ENCODE peak calls at places on chromosomes 12 and 14, in six cellular contexts. E, I, V, L, O and X are unnamed samples.

GRCh38 chr14:93207468-93208308 is 632 bp downstream of the UBR7 start:
- DNase-seq in E (peak; percentile 51), I (peak; percentile 51), V (no peak), L (no peak), O (peak; percentile 61), X (no peak)

GRCh38 chr14:100803694-100804075 is 22.2 kb upstream of the MEG3 start:
- DNase-seq in E (no peak), I (no peak), V (no peak), L (no peak), O (no peak), X (no peak)

GRCh38 chr14:75979071-75979571 is 2.7 kb downstream of the TGFB3 start:
- DNase-seq in E (peak; percentile 54), I (peak; percentile 34), V (no peak), L (no peak), O (peak; percentile 27), X (no peak)

GRCh38 chr14:99441157-99441870 is 39.3 kb downstream of the SETD3 start:
- DNase-seq in E (no peak), I (peak; percentile 3), V (no peak), L (no peak), O (no peak), X (no peak)

GRCh38 chr12:22083167-22083566 is 37.1 kb downstream of the CMAS start:
- DNase-seq in E (peak; percentile 71), I (peak; percentile 46), V (peak; percentile 48), L (no peak), O (peak; percentile 34), X (peak; percentile 47)

GRCh38 chr14:106277503-106277902 is 751.1 kb downstream of the TMEM121 start:
- DNase-seq in E (no peak), I (no peak), V (no peak), L (no peak), O (peak; percentile 1), X (no peak)

GRCh38 chr12:112559784-112560183 is 141.0 kb downstream of the PTPN11 start:
- DNase-seq in E (peak; percentile 16), I (no peak), V (peak; percentile 26), L (no peak), O (no peak), X (no peak)

GRCh38 chr12:64609543-64610091 is 678 bp upstream of the RASSF3 start:
- DNase-seq in E (peak; percentile 27), I (peak; percentile 41), V (peak; percentile 31), L (no peak), O (no peak), X (no peak)

GRCh38 chr12:57487055-57487596 is 742 bp upstream of the MARS1 start:
- DNase-seq in E (no peak), I (no peak), V (no peak), L (no peak), O (no peak), X (no peak)

GRCh38 chr12:78398750-78399149 is 465.8 kb upstream of the SYT1 start:
- DNase-seq in E (peak; percentile 17), I (peak; percentile 85), V (no peak), L (no peak), O (no peak), X (no peak)

GRCh38 chr14:76955575-76956252 is 72.8 kb downstream of the IRF2BPL start:
- DNase-seq in E (no peak), I (peak; percentile 75), V (peak; percentile 27), L (no peak), O (peak; percentile 75), X (peak; percentile 78)

GRCh38 chr12:79676579-79676978 is 14.2 kb downstream of the PAWR start:
- DNase-seq in E (no peak), I (no peak), V (no peak), L (no peak), O (no peak), X (no peak)

GRCh38 chr12:53825246-53826081 is 73.7 kb upstream of the CISTR start:
- DNase-seq in E (no peak), I (peak; percentile 98), V (no peak), L (no peak), O (no peak), X (no peak)

GRCh38 chr14:55514819-55515470 is 65.1 kb upstream of the KTN1 start:
- DNase-seq in E (peak; percentile 63), I (peak; percentile 56), V (no peak), L (peak; percentile 52), O (no peak), X (no peak)
- H3K4me3 ChIP-seq in E (no peak overlapping the region), I (no peak overlapping the region), V (no peak overlapping the region), L (peak overlapping the region; percentile 10), O (no peak overlapping the region), X (no peak overlapping the region)

GRCh38 chr12:46400406-46400805 is 27.8 kb upstream of the SLC38A2 start:
- DNase-seq in E (peak; percentile 68), I (no peak), V (no peak), L (no peak), O (no peak), X (no peak)

GRCh38 chr12:46402451-46402850 is 29.9 kb upstream of the SLC38A2 start:
- DNase-seq in E (peak; percentile 98), I (peak; percentile 80), V (no peak), L (peak; percentile 74), O (no peak), X (no peak)

GRCh38 chr12:46402861-46403731 is 30.5 kb upstream of the SLC38A2 start:
- DNase-seq in E (no peak), I (peak; percentile 17), V (no peak), L (no peak), O (no peak), X (peak; percentile 56)

GRCh38 chr12:46403732-46404097 is 31.1 kb upstream of the SLC38A2 start:
- DNase-seq in E (no peak), I (no peak), V (peak; percentile 59), L (no peak), O (no peak), X (no peak)

GRCh38 chr12:46401703-46402102 is 29.1 kb upstream of the SLC38A2 start:
- DNase-seq in E (peak; percentile 84), I (no peak), V (no peak), L (no peak), O (no peak), X (no peak)
- H3K4me3 ChIP-seq in E (no peak overlapping the region), I (no peak overlapping the region), V (no peak overlapping the region), L (no peak overlapping the region), O (no peak overlapping the region), X (no peak overlapping the region)

GRCh38 chr12:74547249-74547648 is 9.6 kb downstream of the ATXN7L3B start:
- DNase-seq in E (no peak), I (no peak), V (no peak), L (no peak), O (no peak), X (no peak)

GRCh38 chr12:74552201-74552600 is 14.6 kb downstream of the ATXN7L3B start:
- DNase-seq in E (no peak), I (peak; percentile 12), V (no peak), L (no peak), O (no peak), X (no peak)
- H3K4me3 ChIP-seq in E (no peak overlapping the region), I (no peak overlapping the region), V (no peak overlapping the region), L (no peak overlapping the region), O (no peak overlapping the region), X (no peak overlapping the region)

DNA sequence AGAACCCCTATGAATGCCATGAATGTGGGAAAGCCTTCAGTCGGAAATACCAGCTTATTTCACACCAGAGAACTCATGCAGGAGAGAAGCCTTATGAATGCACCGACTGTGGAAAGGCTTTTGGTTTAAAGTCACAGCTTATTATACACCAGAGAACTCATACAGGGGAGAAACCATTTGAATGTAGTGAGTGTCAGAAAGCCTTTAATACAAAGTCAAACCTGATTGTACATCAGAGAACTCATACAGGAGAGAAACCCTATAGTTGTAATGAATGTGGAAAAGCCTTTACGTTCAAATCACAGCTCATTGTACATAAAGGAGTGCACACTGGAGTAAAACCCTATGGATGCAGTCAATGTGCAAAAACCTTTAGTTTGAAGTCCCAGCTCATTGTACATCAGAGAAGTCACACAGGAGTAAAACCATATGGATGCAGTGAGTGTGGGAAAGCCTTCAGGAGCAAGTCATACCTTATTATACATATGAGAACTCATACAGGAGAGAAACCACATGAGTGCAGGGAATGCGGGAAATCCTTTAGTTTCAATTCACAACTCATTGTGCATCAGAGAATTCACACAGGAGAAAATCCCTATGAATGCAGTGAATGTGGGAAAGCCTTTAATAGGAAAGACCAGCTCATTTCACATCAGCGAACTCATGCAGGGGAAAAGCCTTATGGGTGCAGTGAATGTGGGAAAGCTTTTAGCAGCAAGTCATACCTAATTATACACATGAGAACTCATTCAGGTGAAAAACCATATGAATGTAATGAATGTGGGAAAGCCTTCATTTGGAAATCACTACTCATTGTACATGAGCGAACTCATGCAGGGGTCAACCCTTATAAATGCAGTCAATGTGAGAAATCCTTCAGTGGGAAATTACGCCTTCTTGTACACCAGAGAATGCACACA is 22.3 kb downstream of the ZNF268 start:
- DNase-seq in E (no peak), I (no peak), V (no peak), L (no peak), O (peak; percentile 34), X (no peak)
- H3K4me3 ChIP-seq in E (no peak overlapping the region), I (no peak overlapping the region), V (no peak overlapping the region), L (no peak overlapping the region), O (no peak overlapping the region), X (no peak overlapping the region)

DNA sequence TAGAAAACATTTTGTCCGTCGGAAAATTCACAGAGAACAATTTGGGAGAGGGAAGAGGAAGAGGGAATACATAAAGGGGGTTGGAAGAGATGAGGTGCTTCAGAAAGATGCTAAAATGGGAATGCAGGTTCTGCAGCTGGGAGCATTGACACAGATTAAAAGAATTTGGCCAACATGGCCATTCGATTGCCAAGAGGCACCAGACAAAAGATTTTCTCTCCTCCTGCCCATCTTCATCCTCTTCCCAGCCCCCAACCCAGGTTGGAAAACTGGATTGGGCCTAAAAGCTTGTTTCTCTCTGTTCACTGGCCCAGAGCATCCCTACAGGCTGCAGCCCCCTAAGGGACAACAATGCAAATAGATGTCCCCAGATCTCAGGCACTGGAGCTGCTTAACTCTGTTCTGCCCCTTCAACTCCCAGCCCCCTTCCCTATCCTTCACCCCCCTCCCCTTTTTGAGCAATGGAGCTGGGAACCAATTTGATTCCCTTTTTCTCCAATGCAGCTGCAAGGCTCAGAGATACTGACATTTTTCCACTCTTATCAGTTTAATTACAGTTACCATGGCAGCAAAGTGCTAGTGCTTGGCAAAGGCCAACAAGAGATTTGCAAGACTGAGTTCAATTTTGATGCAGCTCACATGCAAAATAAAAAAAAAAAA is 1.9 kb downstream of the LMO3 start:
- DNase-seq in E (peak; percentile 47), I (no peak), V (no peak), L (no peak), O (no peak), X (no peak)
- H3K4me3 ChIP-seq in E (no peak overlapping the region), I (no peak overlapping the region), V (no peak overlapping the region), L (no peak overlapping the region), O (no peak overlapping the region), X (no peak overlapping the region)

GRCh38 chr14:36271939-36272907 is 48.2 kb downstream of the MBIP start:
- DNase-seq in E (peak; percentile 19), I (no peak), V (no peak), L (no peak), O (no peak), X (no peak)
- H3K4me3 ChIP-seq in E (peak overlapping the region; percentile 64), I (no peak overlapping the region), V (no peak overlapping the region), L (peak overlapping the region; percentile 26), O (no peak overlapping the region), X (no peak overlapping the region)

GRCh38 chr12:114933428-114934160 is 249.6 kb upstream of the TBX3 start:
- DNase-seq in E (peak; percentile 79), I (peak; percentile 98), V (no peak), L (peak; percentile 38), O (no peak), X (no peak)
- H3K4me3 ChIP-seq in E (no peak overlapping the region), I (peak overlapping the region; percentile 14), V (no peak overlapping the region), L (no peak overlapping the region), O (no peak overlapping the region), X (no peak overlapping the region)